ENCODE peak calls at places on chromosomes 5 and 9, in four cellular contexts. One of them, this sample, is unnamed.

GRCh38 chr5:93995126-93995621 is 253.8 kb upstream of the POU5F2 start:
- DNase-seq in MM.1S: no peak
- DNase-seq in lower lobe of right lung: no peak
- DNase-seq in sigmoid colon: no peak
- DNase-seq in this sample: no peak

GRCh38 chr5:9140711-9141110 is 405.2 kb downstream of the SEMA5A start:
- DNase-seq in MM.1S: no peak
- DNase-seq in sigmoid colon: no peak
- DNase-seq in lower lobe of right lung: no peak
- DNase-seq in this sample: no peak

GRCh38 chr5:117833666-117834065 is 1154.7 kb downstream of the DTWD2 start:
- DNase-seq in sigmoid colon: no peak
- DNase-seq in lower lobe of right lung: no peak
- DNase-seq in MM.1S: no peak
- DNase-seq in this sample: no peak

GRCh38 chr9:132791699-132792240 is 86.3 kb downstream of the AK8 start:
- DNase-seq in sigmoid colon: peak
- DNase-seq in lower lobe of right lung: no peak
- DNase-seq in MM.1S: no peak
- DNase-seq in this sample: no peak

GRCh38 chr9:35257986-35258664 is 96.3 kb downstream of the UNC13B start:
- DNase-seq in MM.1S: peak
- DNase-seq in lower lobe of right lung: peak
- DNase-seq in sigmoid colon: no peak
- DNase-seq in this sample: no peak

GRCh38 chr9:87537625-87538024 is 40.0 kb downstream of the DAPK1 start:
- DNase-seq in sigmoid colon: no peak
- DNase-seq in MM.1S: no peak
- DNase-seq in lower lobe of right lung: no peak
- DNase-seq in this sample: no peak

GRCh38 chr9:137083418-137084004 is 3.3 kb upstream of the MAN1B1 start:
- DNase-seq in MM.1S: no peak
- DNase-seq in lower lobe of right lung: no peak
- DNase-seq in sigmoid colon: peak
- DNase-seq in this sample: no peak

GRCh38 chr5:133405275-133406034 is 206.9 kb downstream of the FSTL4 start:
- DNase-seq in sigmoid colon: no peak
- DNase-seq in MM.1S: no peak
- DNase-seq in lower lobe of right lung: no peak
- DNase-seq in this sample: peak

GRCh38 chr5:16508730-16509531 is 43.3 kb upstream of the ZNF622 start:
- DNase-seq in MM.1S: no peak
- DNase-seq in sigmoid colon: no peak
- DNase-seq in lower lobe of right lung: peak
- DNase-seq in this sample: no peak

GRCh38 chr5:176492431-176492830 is 44.2 kb downstream of the FAF2 start:
- DNase-seq in lower lobe of right lung: no peak
- DNase-seq in sigmoid colon: no peak
- DNase-seq in MM.1S: no peak
- DNase-seq in this sample: no peak

GRCh38 chr5:133735346-133735745 is 123.0 kb upstream of the FSTL4 start:
- DNase-seq in MM.1S: no peak
- DNase-seq in lower lobe of right lung: no peak
- DNase-seq in sigmoid colon: no peak
- DNase-seq in this sample: no peak

GRCh38 chr9:87107072-87107471 is 159.8 kb upstream of the GAS1 start:
- DNase-seq in MM.1S: no peak
- DNase-seq in lower lobe of right lung: no peak
- DNase-seq in sigmoid colon: no peak
- DNase-seq in this sample: no peak

GRCh38 chr5:76314643-76315042 is 88.4 kb upstream of the IQGAP2 start:
- DNase-seq in lower lobe of right lung: no peak
- DNase-seq in sigmoid colon: no peak
- DNase-seq in MM.1S: no peak
- DNase-seq in this sample: no peak

GRCh38 chr5:111308951-111309350 is 84.8 kb downstream of the CAMK4 start:
- DNase-seq in sigmoid colon: no peak
- DNase-seq in MM.1S: no peak
- DNase-seq in lower lobe of right lung: no peak
- DNase-seq in this sample: no peak

GRCh38 chr5:64811050-64811640 is 42.4 kb downstream of the CWC27 start:
- DNase-seq in sigmoid colon: no peak
- DNase-seq in lower lobe of right lung: no peak
- DNase-seq in MM.1S: peak
- DNase-seq in this sample: no peak

GRCh38 chr5:61467766-61468482 is 135.9 kb downstream of the ZSWIM6 start:
- DNase-seq in MM.1S: no peak
- DNase-seq in lower lobe of right lung: no peak
- DNase-seq in sigmoid colon: no peak
- DNase-seq in this sample: no peak

DNA sequence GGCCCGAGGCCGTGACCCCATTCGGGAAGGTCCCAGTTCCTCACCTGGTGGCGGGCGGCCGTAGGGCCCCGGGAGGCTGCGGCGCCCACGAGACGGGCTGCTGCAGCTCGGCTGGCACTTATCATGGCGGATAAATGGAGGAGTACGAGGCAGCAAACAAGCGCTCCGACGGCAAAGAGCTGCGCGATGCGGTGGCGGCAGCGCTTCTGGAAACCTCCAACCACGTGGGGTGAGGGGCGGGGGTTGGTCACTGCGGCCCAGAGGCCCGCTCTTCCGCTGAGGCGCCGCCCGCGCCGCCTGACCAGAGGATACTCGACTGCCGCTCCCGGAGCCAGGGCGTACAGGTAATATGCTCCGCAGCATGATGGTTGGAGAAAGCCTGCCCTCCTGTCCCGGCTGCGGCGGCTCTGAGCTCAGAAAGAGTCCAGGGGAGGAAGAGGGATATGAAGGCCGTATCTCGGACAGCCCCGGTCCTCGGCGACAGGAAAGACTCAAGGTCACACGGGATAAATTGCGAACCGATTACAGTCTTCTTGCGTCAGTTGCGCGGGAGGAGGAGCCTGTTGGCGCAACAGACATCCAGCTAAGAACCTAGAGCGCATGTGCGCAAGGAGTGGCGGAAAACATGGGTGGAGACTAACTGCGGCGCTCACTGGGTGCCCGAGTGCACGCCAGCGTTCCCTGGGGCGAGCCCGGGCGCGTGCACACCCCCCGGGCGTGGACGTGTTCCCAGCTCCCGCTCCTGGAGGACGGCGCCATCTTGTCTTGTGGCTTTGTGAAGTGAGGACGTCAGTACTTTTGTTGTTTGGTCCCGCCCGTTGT is at the start of gene HSPA9:
- DNase-seq in lower lobe of right lung: peak
- DNase-seq in sigmoid colon: peak
- DNase-seq in MM.1S: peak
- DNase-seq in this sample: peak
- TF ChIP-seq CTCF in lower lobe of right lung: no peak
- TF ChIP-seq CTCF in sigmoid colon: no peak
- TF ChIP-seq CTCF in MM.1S: no peak
- TF ChIP-seq CTCF in this sample: peak

DNA sequence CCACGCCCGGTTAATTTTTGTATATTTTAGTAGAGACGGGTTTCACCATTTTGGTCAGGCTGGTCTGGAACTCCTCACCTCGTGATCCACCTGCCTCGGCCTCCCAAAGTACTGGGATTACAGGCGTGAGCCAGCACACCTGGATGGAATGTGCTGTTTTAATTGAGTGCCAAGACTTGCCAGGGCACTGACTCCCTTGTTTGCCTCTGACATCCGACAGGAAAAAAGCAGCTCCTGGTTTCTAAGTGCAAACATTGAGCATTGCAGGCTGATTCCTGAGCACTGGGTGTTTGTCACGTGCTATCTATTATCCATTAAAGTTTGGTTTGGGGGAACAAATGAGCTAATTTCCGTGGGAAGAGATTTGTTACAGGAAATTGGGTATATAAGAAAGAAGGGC is 70.6 kb upstream of the CKMT2 start:
- DNase-seq in sigmoid colon: no peak
- DNase-seq in lower lobe of right lung: no peak
- DNase-seq in MM.1S: no peak
- DNase-seq in this sample: no peak
- TF ChIP-seq CTCF in sigmoid colon: no peak
- TF ChIP-seq CTCF in lower lobe of right lung: no peak
- TF ChIP-seq CTCF in MM.1S: no peak
- TF ChIP-seq CTCF in this sample: no peak

DNA sequence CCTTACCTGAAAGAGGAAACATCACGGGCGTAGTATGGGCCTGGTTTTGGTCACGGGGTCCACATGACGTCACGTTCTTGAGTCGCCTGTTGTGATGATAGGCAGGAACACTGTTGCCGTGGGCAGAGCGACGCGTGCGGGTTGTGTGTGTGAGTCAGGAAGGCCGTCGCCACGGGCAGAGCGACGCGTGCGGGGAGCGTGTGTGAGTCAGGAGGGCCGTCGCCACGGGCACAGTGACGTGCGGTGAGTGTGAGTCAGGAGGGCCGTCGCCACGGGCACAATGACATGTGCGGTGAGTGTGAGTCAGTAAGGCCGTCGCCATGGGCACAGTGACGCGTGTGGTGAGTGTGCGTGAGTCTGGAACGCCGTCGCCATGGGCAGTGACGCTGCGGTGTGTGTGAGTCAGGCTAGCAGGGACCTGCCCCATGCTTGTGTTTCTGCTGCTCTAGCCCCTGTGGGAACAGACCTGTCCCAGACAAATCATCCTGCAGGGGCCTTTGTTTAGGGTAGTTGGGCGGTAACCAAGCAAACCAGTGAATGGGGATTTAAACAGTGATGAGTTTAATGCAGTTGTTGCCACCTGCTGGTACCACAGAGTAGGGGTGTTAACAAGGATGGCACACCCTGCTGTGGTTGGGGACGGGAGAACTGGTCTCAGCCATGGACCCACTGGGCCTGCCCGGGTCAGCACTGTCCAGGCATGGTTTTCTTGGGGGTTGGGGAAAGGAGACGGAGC is 19.8 kb downstream of the TRIP13 start:
- DNase-seq in MM.1S: no peak
- DNase-seq in lower lobe of right lung: peak
- DNase-seq in sigmoid colon: no peak
- DNase-seq in this sample: no peak
- TF ChIP-seq CTCF in MM.1S: peak
- TF ChIP-seq CTCF in lower lobe of right lung: no peak
- TF ChIP-seq CTCF in sigmoid colon: no peak
- TF ChIP-seq CTCF in this sample: peak

GRCh38 chr5:169197343-169197742 is 103.6 kb downstream of the SLIT3 start:
- DNase-seq in lower lobe of right lung: no peak
- DNase-seq in MM.1S: no peak
- DNase-seq in sigmoid colon: no peak
- DNase-seq in this sample: no peak
- TF ChIP-seq CTCF in lower lobe of right lung: peak
- TF ChIP-seq CTCF in MM.1S: peak
- TF ChIP-seq CTCF in sigmoid colon: no peak
- TF ChIP-seq CTCF in this sample: peak

GRCh38 chr5:123875444-123876264 is 363.7 kb downstream of the CSNK1G3 start:
- DNase-seq in MM.1S: no peak
- DNase-seq in lower lobe of right lung: no peak
- DNase-seq in sigmoid colon: no peak
- DNase-seq in this sample: no peak
- TF ChIP-seq CTCF in MM.1S: no peak
- TF ChIP-seq CTCF in lower lobe of right lung: no peak
- TF ChIP-seq CTCF in sigmoid colon: no peak
- TF ChIP-seq CTCF in this sample: no peak